ENCODE peak calls at places on chromosomes 7 and 10, in four cellular contexts. J, D, W and A are unnamed samples.

GRCh38 chr10:91607661-91608442 is 25.0 kb downstream of the PPP1R3C start:
- DNase-seq in D (no peak), W (no peak), J (no peak), A (no peak)

GRCh38 chr7:326845-327304 is 36.9 kb downstream of the FOXL3 start:
- DNase-seq in W (no peak), D (no peak), J (no peak), A (no peak)

GRCh38 chr7:99440195-99440594 is 1.5 kb downstream of the CPSF4 start:
- DNase-seq in W (no peak), J (no peak), D (peak), A (no peak)

GRCh38 chr7:151460474-151460855 is 20.5 kb upstream of the CRYGN start:
- DNase-seq in D (no peak), W (no peak), J (no peak), A (no peak)

GRCh38 chr7:21108182-21108581 is 319.7 kb upstream of the SP4 start:
- DNase-seq in W (no peak), J (no peak), D (no peak), A (no peak)

GRCh38 chr10:51092402-51092801 is 18.1 kb downstream of the PRKG1 start:
- DNase-seq in W (no peak), J (no peak), D (no peak), A (no peak)

GRCh38 chr7:151796091-151796870 is 80.6 kb downstream of the PRKAG2 start:
- DNase-seq in D (no peak), J (no peak), W (no peak), A (no peak)

GRCh38 chr7:67100956-67101361 is 104.3 kb downstream of the TYW1 start:
- DNase-seq in W (no peak), D (no peak), J (no peak), A (peak)

GRCh38 chr7:99943641-99944507 is 14.5 kb upstream of the GJC3 start:
- DNase-seq in J (no peak), D (no peak), W (peak), A (peak)

GRCh38 chr7:1942704-1943294 is 272.7 kb downstream of the ELFN1 start:
- DNase-seq in J (no peak), W (no peak), D (no peak), A (no peak)

GRCh38 chr7:79652619-79653018 is 199.2 kb upstream of the MAGI2 start:
- DNase-seq in J (no peak), D (peak), W (no peak), A (no peak)

GRCh38 chr10:51422311-51423120 is 276.9 kb downstream of the CSTF2T start:
- DNase-seq in W (peak), D (peak), J (no peak), A (no peak)

GRCh38 chr10:31604141-31604540 is 285.1 kb downstream of the ZEB1 start:
- DNase-seq in D (no peak), J (no peak), W (no peak), A (no peak)

GRCh38 chr7:884191-885003 is 8.0 kb downstream of the GET4 start:
- DNase-seq in W (no peak), D (no peak), J (no peak), A (no peak)

GRCh38 chr7:102106625-102107024 is 180.0 kb upstream of the SH2B2 start:
- DNase-seq in J (no peak), W (no peak), D (no peak), A (no peak)

GRCh38 chr10:101071266-101071884 is 9.6 kb downstream of the KAZALD1 start:
- DNase-seq in J (no peak), D (no peak), W (no peak), A (no peak)

GRCh38 chr7:13312327-13312726 is 624.9 kb downstream of the ARL4A start:
- DNase-seq in J (no peak), D (no peak), W (no peak), A (peak)

GRCh38 chr7:97064972-97065587 is 40.4 kb upstream of the DLX5 start:
- DNase-seq in J (no peak), D (peak), W (no peak), A (peak)

GRCh38 chr7:28758186-28758585 is 199.9 kb downstream of the TRIL start:
- DNase-seq in D (no peak), W (no peak), J (no peak), A (no peak)

GRCh38 chr10:112490543-112490942 is 43.5 kb downstream of the VTI1A start:
- DNase-seq in D (no peak), J (no peak), W (no peak), A (no peak)

GRCh38 chr7:29495618-29496017 is 68.0 kb upstream of the PRR15 start:
- DNase-seq in W (no peak), J (no peak), D (no peak), A (no peak)

GRCh38 chr7:105046414-105046813 is 32.4 kb downstream of the KMT2E start:
- DNase-seq in W (no peak), J (no peak), D (peak), A (no peak)